ENCODE peak calls at places on chromosomes 5 and 9, in eight cellular contexts. R, D, O, U, H, I, T and E are unnamed samples.

GRCh38 chr9:101458955-101459631 is 23.5 kb upstream of the ALDOB start:
- DNase-seq in T (peak; percentile 71), I (peak; percentile 66), H (peak; percentile 92), O (peak; percentile 79), R (peak; percentile 75), U (peak; percentile 76), D (peak; percentile 65), E (peak; percentile 85)

GRCh38 chr5:78647411-78647818 is 1.2 kb downstream of the LHFPL2 start:
- DNase-seq in H (peak; percentile 35), I (peak; percentile 49), R (peak; percentile 49), D (peak; percentile 45), U (peak; percentile 62), O (no peak), T (peak; percentile 37), E (no peak)

GRCh38 chr9:88414298-88414697 is 26.1 kb downstream of the SPIN1 start:
- DNase-seq in H (no peak), U (no peak), O (no peak), D (no peak), T (no peak), R (no peak), I (no peak), E (no peak)

GRCh38 chr9:92807757-92808725 is 43.4 kb upstream of the BICD2 start:
- DNase-seq in R (peak; percentile 36), D (no peak), I (no peak), O (no peak), U (peak; percentile 47), H (peak; percentile 57), T (no peak), E (peak; percentile 60)

GRCh38 chr9:95611354-95611753 is 94.6 kb upstream of the PTCH1 start:
- DNase-seq in R (no peak), U (peak; percentile 48), O (no peak), I (no peak), H (no peak), D (no peak), T (no peak), E (no peak)

GRCh38 chr9:131618071-131618479 is 72.8 kb downstream of the PRRT1B start:
- DNase-seq in R (no peak), H (no peak), T (no peak), U (peak; percentile 77), I (no peak), D (peak; percentile 40), O (no peak), E (no peak)

GRCh38 chr5:113047234-113047633 is 70.6 kb downstream of the DCP2 start:
- DNase-seq in D (peak; percentile 55), O (peak; percentile 22), I (no peak), T (peak; percentile 85), H (no peak), U (no peak), R (no peak), E (no peak)

GRCh38 chr9:79256691-79257213 is 315.0 kb upstream of the TLE4 start:
- DNase-seq in O (no peak), H (peak; percentile 26), T (peak; percentile 64), R (peak; percentile 82), D (peak; percentile 34), U (no peak), I (no peak), E (no peak)

GRCh38 chr5:122300968-122301367 is 11.1 kb upstream of the SNCAIP start:
- DNase-seq in D (no peak), H (no peak), U (no peak), T (no peak), I (no peak), R (no peak), O (no peak), E (no peak)

GRCh38 chr9:129414377-129415021 is 206.4 kb downstream of the C9orf50 start:
- DNase-seq in R (peak; percentile 88), U (no peak), I (peak; percentile 23), H (peak; percentile 40), T (no peak), O (no peak), D (peak; percentile 84), E (no peak)

GRCh38 chr9:133822439-133823065 is 84.4 kb upstream of the SARDH start:
- DNase-seq in I (peak; percentile 45), R (no peak), U (no peak), T (no peak), O (no peak), H (no peak), D (no peak), E (no peak)

GRCh38 chr9:133824106-133824801 is 86.1 kb upstream of the SARDH start:
- DNase-seq in R (no peak), D (no peak), H (no peak), O (no peak), I (no peak), U (no peak), T (no peak), E (no peak)

GRCh38 chr9:133819923-133820322 is 81.8 kb upstream of the SARDH start:
- DNase-seq in T (no peak), I (no peak), H (no peak), U (no peak), O (no peak), R (no peak), D (no peak), E (no peak)

GRCh38 chr9:133823189-133824105 is 85.3 kb upstream of the SARDH start:
- DNase-seq in D (no peak), R (no peak), I (peak; percentile 8), H (no peak), T (no peak), U (no peak), O (no peak), E (no peak)

DNA sequence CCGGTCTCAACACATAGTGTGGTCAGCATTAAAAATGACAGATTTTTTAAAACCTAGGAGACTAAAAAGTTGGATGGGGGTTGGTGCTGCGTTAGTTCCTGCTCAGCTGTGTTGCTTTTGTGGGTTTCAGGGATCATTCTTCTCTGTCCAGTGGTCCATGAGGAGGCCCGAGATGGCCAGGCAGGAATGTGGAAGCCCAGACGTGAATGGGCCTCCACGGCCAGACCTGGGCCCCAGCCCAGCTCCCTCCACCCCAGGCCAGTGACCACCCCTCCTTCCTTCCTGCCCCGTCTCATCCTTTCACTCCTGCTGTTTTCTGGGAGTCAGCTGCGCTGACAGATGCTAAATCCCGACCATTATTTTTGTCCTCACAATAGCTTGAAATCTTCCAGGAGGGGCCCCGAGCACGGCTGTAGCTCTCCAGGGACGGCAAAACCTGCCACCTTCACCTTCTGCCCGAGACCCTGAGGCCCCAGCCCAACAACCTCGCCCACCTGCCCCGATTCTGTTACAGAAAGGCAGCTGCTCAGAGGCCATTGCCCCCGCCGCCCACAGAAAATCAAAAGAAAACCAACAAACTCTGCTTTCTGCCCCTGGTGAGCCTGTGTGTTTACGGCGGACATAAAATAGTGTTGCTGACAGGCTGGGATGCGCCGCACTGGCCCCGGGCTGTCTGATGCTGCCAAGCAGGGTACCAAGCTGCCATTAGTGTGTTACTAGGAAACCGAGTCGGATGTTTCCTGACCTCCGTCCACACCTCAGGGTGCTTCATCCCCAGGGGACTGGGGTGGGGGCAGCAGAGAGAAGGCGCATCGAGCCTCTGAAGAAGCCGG is 83.7 kb upstream of the SARDH start:
- DNase-seq in U (no peak), O (no peak), D (no peak), H (no peak), T (no peak), I (peak; percentile 29), R (peak; percentile 26), E (no peak)
- TF ChIP-seq EZH2phosphoT487 in U (no peak), O (no peak), D (no peak), H (no peak), T (no peak), I (no peak), R (no peak), E (no peak)

DNA sequence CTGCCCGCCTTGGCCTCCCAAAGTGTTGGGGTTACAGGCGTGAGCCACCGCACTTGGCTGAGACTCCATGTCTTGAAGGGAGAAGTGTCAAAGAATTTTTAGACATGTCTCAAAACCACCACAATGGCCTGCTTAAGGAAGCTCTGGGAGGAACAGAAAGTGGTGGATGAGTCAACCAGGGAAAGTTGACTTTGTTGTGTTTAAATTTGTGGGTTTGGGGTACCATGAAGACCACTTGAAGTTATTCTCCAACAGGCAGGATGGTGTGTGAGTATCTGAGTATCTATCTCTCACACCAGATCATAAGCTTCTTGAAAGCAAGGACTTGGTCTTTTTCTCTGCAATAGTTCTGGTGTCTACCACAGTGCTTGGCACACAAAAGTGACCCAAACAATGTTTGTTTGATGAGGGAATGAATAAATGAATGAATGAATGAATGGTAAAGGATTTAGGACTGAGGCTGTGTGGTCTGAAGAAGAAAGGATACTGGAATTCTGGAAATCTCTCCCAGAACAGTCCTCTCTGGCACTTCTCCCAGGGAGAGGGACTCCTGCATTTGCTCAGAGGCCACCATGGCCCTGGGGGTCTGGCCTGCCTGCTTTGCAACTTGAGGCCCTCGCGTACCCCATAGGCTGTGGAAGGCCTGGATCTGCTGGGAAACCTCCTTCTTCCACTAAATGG is 187.8 kb downstream of the PALM2AKAP2 start:
- DNase-seq in I (no peak), T (no peak), O (no peak), H (no peak), U (no peak), R (no peak), D (no peak), E (no peak)
- H3K27ac ChIP-seq in I (peak overlapping the region; percentile 98), T (no peak overlapping the region), O (no peak overlapping the region), H (no peak overlapping the region), U (no peak overlapping the region), R (no peak overlapping the region), D (peak overlapping the region; percentile 1), E (peak overlapping the region; percentile 30)

DNA sequence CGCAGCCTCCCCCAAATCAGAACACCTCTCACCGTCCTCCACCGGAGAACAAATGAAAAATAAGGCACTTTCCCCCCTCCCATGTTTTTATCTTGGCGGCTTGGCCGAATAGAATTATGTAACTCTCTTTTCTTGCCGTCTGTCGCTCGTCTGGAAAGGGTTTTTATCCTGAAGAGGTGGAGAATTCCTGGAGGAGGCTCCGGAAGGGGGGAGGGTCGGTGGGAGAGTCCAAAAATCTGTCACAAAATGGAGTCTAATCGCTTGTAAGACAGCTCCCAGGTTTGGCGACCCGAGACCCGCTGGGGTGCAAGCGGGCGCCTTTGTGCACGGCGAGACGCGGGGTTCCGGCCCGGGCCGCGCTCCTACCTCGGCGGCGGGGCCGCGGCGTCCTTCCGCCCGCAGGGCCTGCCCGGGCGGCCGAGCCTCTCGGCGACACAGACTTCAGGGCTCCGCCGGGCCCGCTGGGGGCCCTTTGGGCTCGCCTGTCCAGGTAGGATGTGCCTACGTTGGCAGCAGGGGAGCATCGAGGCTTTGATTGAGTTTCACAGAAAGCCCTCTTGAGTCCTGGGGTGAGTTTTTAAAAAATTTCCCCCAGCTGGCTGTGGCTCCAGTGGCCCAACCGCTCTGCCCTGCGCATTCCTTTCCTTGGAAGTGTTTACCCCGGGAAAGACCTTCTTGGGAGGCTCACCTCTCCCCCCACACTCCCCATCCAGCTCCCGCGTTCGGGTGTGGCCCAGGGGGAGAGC is 5.0 kb downstream of the LMX1B start:
- DNase-seq in T (no peak), O (no peak), D (no peak), H (peak; percentile 68), I (no peak), R (peak; percentile 69), U (peak; percentile 55), E (no peak)
- TF ChIP-seq CTCF in T (no peak), O (no peak), D (no peak), H (no peak), I (no peak), R (no peak), U (no peak), E (no peak)

DNA sequence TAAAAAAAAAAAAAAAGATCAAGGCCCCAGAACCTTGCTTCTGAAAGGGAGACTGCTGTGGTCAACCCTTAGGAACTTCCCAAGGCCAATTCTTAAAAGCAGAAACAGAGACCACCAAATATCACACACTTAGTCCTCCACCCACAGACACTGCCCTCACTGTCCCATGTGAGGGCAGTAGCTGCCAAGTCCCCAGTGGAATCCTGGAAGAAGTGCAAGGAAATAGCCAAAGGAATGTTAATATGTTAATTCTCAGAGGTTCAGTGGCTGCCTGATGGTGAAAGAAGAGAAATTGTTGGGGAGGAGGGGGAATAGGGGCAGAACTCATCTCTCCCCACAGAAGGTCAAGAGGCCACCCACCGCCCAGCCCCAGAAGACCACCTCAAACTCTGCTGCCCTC is 23.1 kb downstream of the FSTL4 start:
- DNase-seq in I (no peak), D (no peak), T (peak; percentile 30), O (no peak), H (peak; percentile 31), U (no peak), R (no peak), E (no peak)
- TF ChIP-seq EZH2phosphoT487 in I (no peak), D (no peak), T (no peak), O (no peak), H (no peak), U (no peak), R (no peak), E (no peak)